ENCODE peak calls at places on chromosomes 1 and 21, in nine cellular contexts. K is NCI-H1417 treated with DMSO at 0.1 percent for 48 hours; U is NCI-H345; C is LHCN-M2; I is NT2/D1; Y is CD8-positive, alpha-beta T cell; M is skeletal muscle cell; Q is WTC11; W is NCI-H1092 treated with DMSO at 0.1 percent for 48 hours. N is an unnamed sample.

GRCh38 chr1:201495447-201496295 is 11.3 kb downstream of the CSRP1 start:
- DNase-seq in Y (no peak), W (peak; percentile 92), C (no peak), K (peak; percentile 48), Q (no peak), I (no peak), M (no peak), U (peak; percentile 81), N (no peak)

GRCh38 chr1:163633366-163633765 is 311.6 kb downstream of the NUF2 start:
- DNase-seq in U (no peak), Y (no peak), Q (no peak), W (no peak), C (no peak), M (no peak), I (no peak), K (no peak), N (no peak)

GRCh38 chr1:50699795-50700194 is 260.3 kb downstream of the FAF1 start:
- DNase-seq in Q (no peak), M (no peak), Y (no peak), K (no peak), U (no peak), I (no peak), C (no peak), W (no peak), N (no peak)

GRCh38 chr1:64572222-64572900 is 102.4 kb downstream of the CACHD1 start:
- DNase-seq in C (no peak), U (peak; percentile 37), I (peak; percentile 71), K (no peak), W (no peak), Q (peak; percentile 31), M (no peak), Y (no peak), N (no peak)

GRCh38 chr1:176211395-176212165 is 4.5 kb upstream of the COP1 start:
- DNase-seq in U (no peak), I (no peak), K (no peak), Y (no peak), W (no peak), Q (no peak), M (no peak), C (no peak), N (no peak)

GRCh38 chr21:30190554-30190953 is 23.9 kb upstream of the CLDN17 start:
- DNase-seq in W (no peak), Y (no peak), Q (no peak), U (no peak), C (no peak), K (no peak), M (no peak), I (no peak), N (no peak)

GRCh38 chr1:117608758-117609157 is 2.9 kb downstream of the TENT5C start:
- DNase-seq in Y (no peak), I (no peak), U (no peak), Q (no peak), M (no peak), C (no peak), K (no peak), W (no peak), N (no peak)

GRCh38 chr1:151841141-151841540 is 1.5 kb upstream of the C2CD4D start:
- DNase-seq in Y (no peak), I (no peak), M (peak; percentile 52), U (no peak), C (peak; percentile 87), Q (no peak), K (no peak), W (no peak), N (no peak)

GRCh38 chr1:30232288-30232899 is 491.0 kb downstream of the MATN1 start:
- DNase-seq in U (peak; percentile 11), Q (peak; percentile 38), M (no peak), Y (no peak), I (peak; percentile 47), C (no peak), K (no peak), W (peak; percentile 28), N (peak; percentile 40)

GRCh38 chr1:159008744-159009188 is 941 bp upstream of the IFI16 start:
- DNase-seq in K (no peak), U (no peak), Y (peak; percentile 70), C (peak; percentile 66), I (no peak), M (no peak), W (no peak), Q (no peak), N (peak; percentile 26)

GRCh38 chr1:229410692-229411433 is 23.0 kb downstream of the ACTA1 start:
- DNase-seq in U (peak; percentile 80), K (peak; percentile 80), Y (no peak), M (peak; percentile 29), C (peak; percentile 92), I (no peak), Q (peak; percentile 34), W (peak; percentile 99), N (peak; percentile 31)

GRCh38 chr1:90717356-90717664 is 208 bp upstream of the BARHL2 start:
- DNase-seq in C (no peak), Y (no peak), U (no peak), Q (no peak), W (no peak), K (no peak), I (no peak), M (no peak), N (no peak)

GRCh38 chr1:16138772-16139221 is 17.1 kb downstream of the EPHA2 start:
- DNase-seq in K (no peak), Y (no peak), W (no peak), U (no peak), Q (no peak), C (peak; percentile 54), M (no peak), I (no peak), N (no peak)

GRCh38 chr1:162110910-162111309 is 41.4 kb downstream of the NOS1AP start:
- DNase-seq in Y (no peak), M (no peak), Q (no peak), C (no peak), W (no peak), U (no peak), I (no peak), K (no peak), N (no peak)

GRCh38 chr21:20443558-20444155 is 554.6 kb upstream of the NCAM2 start:
- DNase-seq in C (no peak), W (peak; percentile 17), K (no peak), M (no peak), U (peak; percentile 17), Y (no peak), Q (no peak), I (peak; percentile 52), N (no peak)

GRCh38 chr1:220217383-220217988 is 54.8 kb downstream of the RAB3GAP2 start:
- DNase-seq in C (no peak), Q (no peak), M (no peak), I (no peak), Y (no peak), W (no peak), U (no peak), K (no peak), N (peak; percentile 10)

GRCh38 chr1:116881879-116882520 is 27.7 kb upstream of the PTGFRN start:
- DNase-seq in M (peak; percentile 96), C (peak; percentile 95), Y (peak; percentile 27), U (peak; percentile 26), Q (peak; percentile 51), W (peak; percentile 14), I (peak; percentile 54), K (no peak), N (no peak)